ENCODE peak calls at places on chromosomes 5 and 9, in six cellular contexts. One of them, this sample, is unnamed.

GRCh38 chr9:111599948-111600343 is 499 bp upstream of the PTGR1 start:
- DNase-seq in endothelial cell of umbilical vein: no peak
- DNase-seq in heart left ventricle: no peak
- DNase-seq in uterus: peak; percentile 15
- DNase-seq in prostate gland: no peak
- DNase-seq in right lobe of liver: no peak
- DNase-seq in this sample: peak; percentile 14

GRCh38 chr9:123756484-123757106 is 173.3 kb downstream of the DENND1A start:
- DNase-seq in endothelial cell of umbilical vein: no peak
- DNase-seq in heart left ventricle: no peak
- DNase-seq in uterus: no peak
- DNase-seq in prostate gland: no peak
- DNase-seq in right lobe of liver: no peak
- DNase-seq in this sample: no peak

GRCh38 chr5:165161204-165161603 is 1655.8 kb downstream of the MAT2B start:
- DNase-seq in endothelial cell of umbilical vein: no peak
- DNase-seq in heart left ventricle: no peak
- DNase-seq in uterus: no peak
- DNase-seq in prostate gland: no peak
- DNase-seq in right lobe of liver: no peak
- DNase-seq in this sample: no peak

GRCh38 chr5:67831081-67831480 is 384.5 kb upstream of the PIK3R1 start:
- DNase-seq in endothelial cell of umbilical vein: no peak
- DNase-seq in heart left ventricle: no peak
- DNase-seq in uterus: no peak
- DNase-seq in prostate gland: no peak
- DNase-seq in right lobe of liver: no peak
- DNase-seq in this sample: no peak

GRCh38 chr5:35908266-35908665 is 30.2 kb downstream of the CAPSL start:
- DNase-seq in endothelial cell of umbilical vein: no peak
- DNase-seq in heart left ventricle: no peak
- DNase-seq in uterus: no peak
- DNase-seq in prostate gland: no peak
- DNase-seq in right lobe of liver: no peak
- DNase-seq in this sample: no peak

GRCh38 chr5:132639706-132640130 is 18.3 kb upstream of the IL13 start:
- DNase-seq in endothelial cell of umbilical vein: no peak
- DNase-seq in heart left ventricle: no peak
- DNase-seq in uterus: no peak
- DNase-seq in prostate gland: no peak
- DNase-seq in right lobe of liver: no peak
- DNase-seq in this sample: no peak

GRCh38 chr9:72937545-72937944 is 15.3 kb downstream of the ALDH1A1 start:
- DNase-seq in endothelial cell of umbilical vein: no peak
- DNase-seq in heart left ventricle: no peak
- DNase-seq in uterus: no peak
- DNase-seq in prostate gland: no peak
- DNase-seq in right lobe of liver: peak; percentile 47
- DNase-seq in this sample: peak; percentile 38

GRCh38 chr9:99023831-99024230 is 80.1 kb downstream of the COL15A1 start:
- DNase-seq in endothelial cell of umbilical vein: no peak
- DNase-seq in heart left ventricle: no peak
- DNase-seq in uterus: peak; percentile 33
- DNase-seq in prostate gland: no peak
- DNase-seq in right lobe of liver: no peak
- DNase-seq in this sample: no peak

GRCh38 chr5:174793684-174794328 is 69.4 kb downstream of the MSX2 start:
- DNase-seq in endothelial cell of umbilical vein: peak; percentile 4
- DNase-seq in heart left ventricle: peak; percentile 37
- DNase-seq in uterus: peak; percentile 19
- DNase-seq in prostate gland: peak; percentile 35
- DNase-seq in right lobe of liver: peak; percentile 54
- DNase-seq in this sample: peak; percentile 53

GRCh38 chr5:176817864-176818377 is 7.6 kb downstream of the UNC5A start:
- DNase-seq in endothelial cell of umbilical vein: peak; percentile 16
- DNase-seq in heart left ventricle: no peak
- DNase-seq in uterus: no peak
- DNase-seq in prostate gland: no peak
- DNase-seq in right lobe of liver: no peak
- DNase-seq in this sample: no peak

GRCh38 chr5:9440517-9440916 is 105.4 kb downstream of the SEMA5A start:
- DNase-seq in endothelial cell of umbilical vein: no peak
- DNase-seq in heart left ventricle: no peak
- DNase-seq in uterus: no peak
- DNase-seq in prostate gland: no peak
- DNase-seq in right lobe of liver: no peak
- DNase-seq in this sample: no peak

GRCh38 chr5:73947876-73948275 is 321.9 kb downstream of the ARHGEF28 start:
- DNase-seq in endothelial cell of umbilical vein: no peak
- DNase-seq in heart left ventricle: no peak
- DNase-seq in uterus: no peak
- DNase-seq in prostate gland: no peak
- DNase-seq in right lobe of liver: no peak
- DNase-seq in this sample: no peak

GRCh38 chr9:87451149-87451548 is 46.5 kb upstream of the DAPK1 start:
- DNase-seq in endothelial cell of umbilical vein: no peak
- DNase-seq in heart left ventricle: no peak
- DNase-seq in uterus: no peak
- DNase-seq in prostate gland: no peak
- DNase-seq in right lobe of liver: no peak
- DNase-seq in this sample: no peak

GRCh38 chr5:179123491-179124328 is 63.5 kb downstream of the ZNF354C start:
- DNase-seq in endothelial cell of umbilical vein: no peak
- DNase-seq in heart left ventricle: no peak
- DNase-seq in uterus: no peak
- DNase-seq in prostate gland: no peak
- DNase-seq in right lobe of liver: peak; percentile 26
- DNase-seq in this sample: peak; percentile 2

GRCh38 chr5:100872409-100873190 is 30.5 kb downstream of the ST8SIA4 start:
- DNase-seq in endothelial cell of umbilical vein: no peak
- DNase-seq in heart left ventricle: no peak
- DNase-seq in uterus: no peak
- DNase-seq in prostate gland: no peak
- DNase-seq in right lobe of liver: no peak
- DNase-seq in this sample: no peak

GRCh38 chr9:84617415-84617814 is 52.1 kb upstream of the NTRK2 start:
- DNase-seq in endothelial cell of umbilical vein: no peak
- DNase-seq in heart left ventricle: no peak
- DNase-seq in uterus: no peak
- DNase-seq in prostate gland: no peak
- DNase-seq in right lobe of liver: no peak
- DNase-seq in this sample: no peak

DNA sequence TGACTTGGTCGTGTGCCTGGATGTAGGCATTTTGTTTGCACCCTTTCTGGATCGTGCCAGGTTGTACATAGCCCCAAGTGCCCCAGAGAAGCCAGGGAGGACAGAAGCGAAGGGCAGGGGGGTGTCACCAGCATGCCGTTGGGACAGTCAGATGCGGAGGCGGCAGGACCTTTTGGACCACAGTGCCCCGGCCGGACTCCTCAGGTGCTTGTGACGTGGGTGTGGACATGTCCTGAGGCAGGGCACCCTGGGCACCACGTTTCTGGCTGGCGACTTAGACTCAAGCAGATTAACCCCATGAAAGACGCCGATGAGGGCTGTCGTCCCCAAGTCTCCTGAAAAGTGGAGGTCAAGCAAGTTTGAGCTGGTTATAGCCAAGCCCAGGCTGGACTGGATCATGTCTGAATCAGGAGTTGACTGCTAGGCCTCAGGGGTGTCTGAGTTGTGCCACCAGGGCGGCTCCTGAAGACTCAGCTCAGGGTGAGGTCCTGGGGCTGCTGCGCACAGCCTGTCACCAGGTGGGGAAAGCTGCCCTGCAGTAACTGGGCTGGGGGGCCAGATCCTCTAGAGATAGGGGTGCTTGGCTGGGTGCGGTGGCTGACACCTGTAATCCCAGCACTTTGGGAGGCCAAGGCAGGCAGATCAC is 42.0 kb downstream of the HABP4 start:
- DNase-seq in endothelial cell of umbilical vein: no peak
- DNase-seq in heart left ventricle: no peak
- DNase-seq in uterus: no peak
- DNase-seq in prostate gland: no peak
- DNase-seq in right lobe of liver: peak; percentile 85
- DNase-seq in this sample: no peak
- TF ChIP-seq POLR2A in endothelial cell of umbilical vein: no peak
- TF ChIP-seq POLR2A in heart left ventricle: no peak
- TF ChIP-seq POLR2A in uterus: no peak
- TF ChIP-seq POLR2A in prostate gland: no peak
- TF ChIP-seq POLR2A in right lobe of liver: no peak
- TF ChIP-seq POLR2A in this sample: no peak

DNA sequence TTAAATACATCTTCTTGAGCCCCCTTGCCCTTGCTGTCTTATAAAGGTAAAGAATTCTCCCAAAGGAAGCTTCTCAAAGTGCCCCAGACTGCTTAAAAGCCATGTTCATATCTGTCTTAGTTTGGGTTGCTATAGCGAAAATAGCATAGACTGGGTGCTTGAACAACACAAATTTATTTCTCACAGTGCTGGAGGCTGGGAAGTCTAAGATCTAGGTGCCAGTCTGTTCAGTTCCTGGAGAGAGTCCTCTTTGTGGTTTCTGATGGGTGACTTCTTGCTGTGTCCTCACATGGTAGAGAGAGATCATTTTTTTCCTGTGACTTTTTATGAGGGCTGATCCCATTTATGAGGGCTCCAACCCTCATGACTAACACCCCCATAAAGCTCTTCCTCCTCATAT is 486.7 kb upstream of the ADAMTS16 start:
- DNase-seq in endothelial cell of umbilical vein: no peak
- DNase-seq in heart left ventricle: no peak
- DNase-seq in uterus: no peak
- DNase-seq in prostate gland: no peak
- DNase-seq in right lobe of liver: no peak
- DNase-seq in this sample: no peak
- H3K9me3 ChIP-seq in endothelial cell of umbilical vein: peaks cover 3% of the 10 kb centered on the region
- H3K9me3 ChIP-seq in heart left ventricle: no peaks in the 10 kb centered on the region
- H3K9me3 ChIP-seq in uterus: no peaks in the 10 kb centered on the region
- H3K9me3 ChIP-seq in prostate gland: no peaks in the 10 kb centered on the region
- H3K9me3 ChIP-seq in right lobe of liver: no peaks in the 10 kb centered on the region
- H3K9me3 ChIP-seq in this sample: no peaks in the 10 kb centered on the region

DNA sequence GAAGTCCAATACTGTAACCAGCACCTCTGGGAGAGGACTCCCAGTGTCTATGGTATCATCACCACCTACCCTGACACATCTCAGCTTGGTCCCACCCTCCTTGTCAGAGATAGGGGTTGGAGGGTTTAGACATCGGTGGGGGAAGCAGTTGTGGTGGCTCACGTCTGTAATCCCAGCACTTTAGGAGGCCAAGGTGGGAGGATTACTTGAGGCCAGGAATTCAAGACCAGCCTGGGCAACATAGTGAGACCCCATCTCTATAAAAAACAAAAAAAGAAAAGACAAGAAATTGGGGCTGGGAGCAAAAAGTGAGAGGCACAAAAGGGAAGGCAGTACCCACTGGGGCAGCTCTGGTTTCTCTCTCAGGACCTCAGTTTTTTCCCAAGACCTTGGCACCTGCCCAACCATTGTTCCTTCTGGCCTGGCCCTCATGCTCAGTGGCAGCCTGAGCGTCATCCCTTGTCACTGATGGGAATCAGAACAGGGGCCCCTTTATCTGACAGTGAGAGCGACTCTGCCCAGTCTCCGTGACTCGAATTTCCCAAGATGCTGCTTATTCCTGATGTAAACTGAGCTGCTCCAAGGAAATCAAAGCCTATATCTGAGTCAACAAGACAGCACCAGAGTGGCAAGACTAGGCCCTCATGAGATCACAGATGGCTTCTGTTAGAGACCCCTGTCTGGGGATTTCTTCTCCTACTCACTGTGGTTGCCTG is 80.5 kb upstream of the HSPA9 start:
- DNase-seq in endothelial cell of umbilical vein: peak; percentile 67
- DNase-seq in heart left ventricle: peak; percentile 59
- DNase-seq in uterus: peak; percentile 42
- DNase-seq in prostate gland: no peak
- DNase-seq in right lobe of liver: no peak
- DNase-seq in this sample: peak; percentile 55
- H3K27me3 ChIP-seq in endothelial cell of umbilical vein: peaks cover 2% of the 10 kb centered on the region
- H3K27me3 ChIP-seq in heart left ventricle: no peaks in the 10 kb centered on the region
- H3K27me3 ChIP-seq in uterus: no peaks in the 10 kb centered on the region
- H3K27me3 ChIP-seq in prostate gland: no peaks in the 10 kb centered on the region
- H3K27me3 ChIP-seq in right lobe of liver: no peaks in the 10 kb centered on the region
- H3K27me3 ChIP-seq in this sample: no peaks in the 10 kb centered on the region

GRCh38 chr5:172768098-172768572 is 2.9 kb downstream of the DUSP1 start:
- DNase-seq in endothelial cell of umbilical vein: peak; percentile 29
- DNase-seq in heart left ventricle: no peak
- DNase-seq in uterus: no peak
- DNase-seq in prostate gland: no peak
- DNase-seq in right lobe of liver: no peak
- DNase-seq in this sample: no peak

GRCh38 chr5:172765766-172766286 is 5.2 kb downstream of the DUSP1 start:
- DNase-seq in endothelial cell of umbilical vein: no peak
- DNase-seq in heart left ventricle: no peak
- DNase-seq in uterus: no peak
- DNase-seq in prostate gland: no peak
- DNase-seq in right lobe of liver: peak; percentile 62
- DNase-seq in this sample: peak; percentile 40

GRCh38 chr5:172764861-172765765 is 5.9 kb downstream of the DUSP1 start:
- DNase-seq in endothelial cell of umbilical vein: peak; percentile 99
- DNase-seq in heart left ventricle: peak; percentile 96
- DNase-seq in uterus: peak; percentile 100
- DNase-seq in prostate gland: peak; percentile 98
- DNase-seq in right lobe of liver: peak; percentile 97
- DNase-seq in this sample: peak; percentile 97

GRCh38 chr5:172768573-172769323 is 2.2 kb downstream of the DUSP1 start:
- DNase-seq in endothelial cell of umbilical vein: peak; percentile 55
- DNase-seq in heart left ventricle: no peak
- DNase-seq in uterus: peak; percentile 44
- DNase-seq in prostate gland: no peak
- DNase-seq in right lobe of liver: peak; percentile 69
- DNase-seq in this sample: peak; percentile 45

GRCh38 chr5:172766287-172767104 is 4.5 kb downstream of the DUSP1 start:
- DNase-seq in endothelial cell of umbilical vein: peak; percentile 94
- DNase-seq in heart left ventricle: peak; percentile 88
- DNase-seq in uterus: peak; percentile 88
- DNase-seq in prostate gland: peak; percentile 77
- DNase-seq in right lobe of liver: peak; percentile 88
- DNase-seq in this sample: peak; percentile 83
- TF ChIP-seq POLR2A in endothelial cell of umbilical vein: peak; percentile 93
- TF ChIP-seq POLR2A in heart left ventricle: no peak
- TF ChIP-seq POLR2A in uterus: peak; percentile 27
- TF ChIP-seq POLR2A in prostate gland: no peak
- TF ChIP-seq POLR2A in right lobe of liver: peak; percentile 35
- TF ChIP-seq POLR2A in this sample: peak; percentile 78

GRCh38 chr5:12626556-12626955 is 722.3 kb upstream of the CTNND2 start:
- DNase-seq in endothelial cell of umbilical vein: no peak
- DNase-seq in heart left ventricle: no peak
- DNase-seq in uterus: no peak
- DNase-seq in prostate gland: no peak
- DNase-seq in right lobe of liver: no peak
- DNase-seq in this sample: no peak
- H3K9me3 ChIP-seq in endothelial cell of umbilical vein: peaks cover 1% of the 10 kb centered on the region
- H3K9me3 ChIP-seq in heart left ventricle: peaks cover 13% of the 10 kb centered on the region
- H3K9me3 ChIP-seq in uterus: no peaks in the 10 kb centered on the region
- H3K9me3 ChIP-seq in prostate gland: no peaks in the 10 kb centered on the region
- H3K9me3 ChIP-seq in right lobe of liver: no peaks in the 10 kb centered on the region
- H3K9me3 ChIP-seq in this sample: no peaks in the 10 kb centered on the region

This sample was measured in body of pancreas.